ENCODE peak calls at places on chromosomes 2 and 18, in eight cellular contexts. H is activated CD4-positive, alpha-beta memory T cell treated with anti-CD3 and anti-CD28 coated beads, Interleukin-2, amount 10 ng/mL, durations not matched to agents 7 days and 5 days; W is CD8-positive, alpha-beta T cell; L is CD8-positive, alpha-beta memory T cell; R is AG04450; B is HCT116; U is stimulated activated CD4-positive, alpha-beta T cell treated with anti-CD3 and anti-CD28 coated beads, Interleukin-4, amount 100 ng/mL, for 4 hours; Q is lower lobe of right lung. Z is an unnamed sample.

GRCh38 chr2:157152362-157152761 is 105.1 kb upstream of the GALNT5 start:
- DNase-seq in H (no peak), W (no peak), L (no peak), R (no peak), B (no peak), U (no peak), Q (no peak), Z (no peak)

GRCh38 chr2:127700527-127701192 is 637 bp upstream of the SFT2D3 start:
- DNase-seq in H (no peak), W (no peak), L (no peak), R (no peak), B (peak; percentile 95), U (no peak), Q (peak; percentile 93), Z (peak; percentile 61)

GRCh38 chr2:188422726-188423125 is 131.1 kb downstream of the GULP1 start:
- DNase-seq in H (no peak), W (no peak), L (no peak), R (no peak), B (no peak), U (no peak), Q (no peak), Z (no peak)

GRCh38 chr2:126059379-126059778 is 596.6 kb upstream of the GYPC start:
- DNase-seq in H (no peak), W (no peak), L (no peak), R (no peak), B (no peak), U (no peak), Q (no peak), Z (no peak)

GRCh38 chr2:186733414-186733813 is 39.6 kb downstream of the FAM171B start:
- DNase-seq in H (no peak), W (no peak), L (no peak), R (no peak), B (no peak), U (no peak), Q (no peak), Z (no peak)

GRCh38 chr2:203873921-203874631 is 6.5 kb downstream of the CTLA4 start:
- DNase-seq in H (peak; percentile 35), W (no peak), L (no peak), R (no peak), B (no peak), U (no peak), Q (no peak), Z (peak; percentile 24)

GRCh38 chr2:212854766-212855165 is 296.6 kb downstream of the IKZF2 start:
- DNase-seq in H (no peak), W (no peak), L (no peak), R (no peak), B (no peak), U (no peak), Q (no peak), Z (no peak)

GRCh38 chr2:132429941-132430573 is 13.5 kb downstream of the GPR39 start:
- DNase-seq in H (no peak), W (no peak), L (no peak), R (no peak), B (no peak), U (no peak), Q (no peak), Z (no peak)

GRCh38 chr18:48803951-48804855 is 146.6 kb downstream of the SMAD7 start:
- DNase-seq in H (no peak), W (peak; percentile 45), L (no peak), R (no peak), B (no peak), U (no peak), Q (peak; percentile 30), Z (no peak)